ENCODE peak calls at places on chromosomes 3 and 15, in eight cellular contexts. One of them, this sample, is unnamed.

GRCh38 chr3:177451277-177451880 is 254.1 kb upstream of the TBL1XR1 start:
- DNase-seq in WTC11: no peak
- DNase-seq in HFFc6: no peak
- DNase-seq in Peyer's patch: no peak
- DNase-seq in NCI-H774: no peak
- DNase-seq in GM04503: no peak
- DNase-seq in mucosa of gallbladder: no peak
- DNase-seq in NCI-H1092 treated with DMSO at 0.1 percent for 48 hours: no peak
- DNase-seq in this sample: no peak

GRCh38 chr15:95511680-95512079 is 818.8 kb upstream of the NR2F2 start:
- DNase-seq in mucosa of gallbladder: no peak
- DNase-seq in GM04503: no peak
- DNase-seq in NCI-H774: no peak
- DNase-seq in HFFc6: peak
- DNase-seq in Peyer's patch: no peak
- DNase-seq in WTC11: no peak
- DNase-seq in NCI-H1092 treated with DMSO at 0.1 percent for 48 hours: no peak
- DNase-seq in this sample: no peak

GRCh38 chr3:181493423-181493822 is 218.3 kb upstream of the SOX2 start:
- DNase-seq in NCI-H1092 treated with DMSO at 0.1 percent for 48 hours: no peak
- DNase-seq in Peyer's patch: no peak
- DNase-seq in mucosa of gallbladder: no peak
- DNase-seq in HFFc6: no peak
- DNase-seq in WTC11: no peak
- DNase-seq in GM04503: no peak
- DNase-seq in NCI-H774: no peak
- DNase-seq in this sample: no peak

GRCh38 chr15:40990789-40991188 is 37.5 kb downstream of the CHAC1 start:
- DNase-seq in GM04503: no peak
- DNase-seq in Peyer's patch: no peak
- DNase-seq in NCI-H1092 treated with DMSO at 0.1 percent for 48 hours: no peak
- DNase-seq in NCI-H774: no peak
- DNase-seq in mucosa of gallbladder: no peak
- DNase-seq in WTC11: no peak
- DNase-seq in HFFc6: no peak
- DNase-seq in this sample: no peak

GRCh38 chr3:54374214-54374855 is 252.0 kb downstream of the CACNA2D3 start:
- DNase-seq in NCI-H1092 treated with DMSO at 0.1 percent for 48 hours: peak
- DNase-seq in NCI-H774: peak
- DNase-seq in HFFc6: no peak
- DNase-seq in Peyer's patch: no peak
- DNase-seq in mucosa of gallbladder: peak
- DNase-seq in GM04503: no peak
- DNase-seq in WTC11: peak
- DNase-seq in this sample: peak

GRCh38 chr3:117128133-117128532 is 418.6 kb downstream of the TUSC7 start:
- DNase-seq in HFFc6: no peak
- DNase-seq in NCI-H774: no peak
- DNase-seq in WTC11: no peak
- DNase-seq in Peyer's patch: no peak
- DNase-seq in GM04503: no peak
- DNase-seq in mucosa of gallbladder: no peak
- DNase-seq in NCI-H1092 treated with DMSO at 0.1 percent for 48 hours: no peak
- DNase-seq in this sample: no peak

GRCh38 chr3:8663177-8664061 is 18.8 kb upstream of the SSUH2 start:
- DNase-seq in mucosa of gallbladder: peak
- DNase-seq in GM04503: peak
- DNase-seq in NCI-H774: peak
- DNase-seq in Peyer's patch: peak
- DNase-seq in WTC11: peak
- DNase-seq in NCI-H1092 treated with DMSO at 0.1 percent for 48 hours: peak
- DNase-seq in HFFc6: peak
- DNase-seq in this sample: peak

GRCh38 chr3:54621181-54621580 is 306.7 kb downstream of the LRTM1 start:
- DNase-seq in GM04503: no peak
- DNase-seq in NCI-H774: no peak
- DNase-seq in NCI-H1092 treated with DMSO at 0.1 percent for 48 hours: no peak
- DNase-seq in WTC11: no peak
- DNase-seq in mucosa of gallbladder: no peak
- DNase-seq in Peyer's patch: no peak
- DNase-seq in HFFc6: no peak
- DNase-seq in this sample: no peak

GRCh38 chr15:55407631-55407948 is 569 bp downstream of the CCPG1 start:
- DNase-seq in NCI-H1092 treated with DMSO at 0.1 percent for 48 hours: peak
- DNase-seq in HFFc6: peak
- DNase-seq in GM04503: no peak
- DNase-seq in mucosa of gallbladder: peak
- DNase-seq in WTC11: no peak
- DNase-seq in Peyer's patch: no peak
- DNase-seq in NCI-H774: no peak
- DNase-seq in this sample: no peak

GRCh38 chr15:95690631-95691340 is 639.7 kb upstream of the NR2F2 start:
- DNase-seq in GM04503: no peak
- DNase-seq in Peyer's patch: no peak
- DNase-seq in NCI-H1092 treated with DMSO at 0.1 percent for 48 hours: no peak
- DNase-seq in WTC11: no peak
- DNase-seq in NCI-H774: no peak
- DNase-seq in HFFc6: no peak
- DNase-seq in mucosa of gallbladder: no peak
- DNase-seq in this sample: no peak

GRCh38 chr3:42398080-42398479 is 12.3 kb downstream of the LYZL4 start:
- DNase-seq in NCI-H1092 treated with DMSO at 0.1 percent for 48 hours: no peak
- DNase-seq in WTC11: no peak
- DNase-seq in NCI-H774: no peak
- DNase-seq in GM04503: no peak
- DNase-seq in Peyer's patch: no peak
- DNase-seq in mucosa of gallbladder: no peak
- DNase-seq in HFFc6: no peak
- DNase-seq in this sample: no peak

GRCh38 chr3:96416549-96417255 is 397.7 kb upstream of the EPHA6 start:
- DNase-seq in NCI-H774: no peak
- DNase-seq in mucosa of gallbladder: no peak
- DNase-seq in NCI-H1092 treated with DMSO at 0.1 percent for 48 hours: no peak
- DNase-seq in WTC11: no peak
- DNase-seq in HFFc6: no peak
- DNase-seq in Peyer's patch: no peak
- DNase-seq in GM04503: no peak
- DNase-seq in this sample: no peak

GRCh38 chr15:64090527-64090926 is 3.1 kb downstream of the CIAO2A start:
- DNase-seq in GM04503: no peak
- DNase-seq in NCI-H1092 treated with DMSO at 0.1 percent for 48 hours: no peak
- DNase-seq in HFFc6: no peak
- DNase-seq in WTC11: no peak
- DNase-seq in NCI-H774: no peak
- DNase-seq in Peyer's patch: no peak
- DNase-seq in mucosa of gallbladder: no peak
- DNase-seq in this sample: no peak

GRCh38 chr15:77185242-77185785 is 114.4 kb upstream of the TSPAN3 start:
- DNase-seq in mucosa of gallbladder: no peak
- DNase-seq in HFFc6: no peak
- DNase-seq in NCI-H774: no peak
- DNase-seq in WTC11: no peak
- DNase-seq in NCI-H1092 treated with DMSO at 0.1 percent for 48 hours: no peak
- DNase-seq in GM04503: no peak
- DNase-seq in Peyer's patch: no peak
- DNase-seq in this sample: no peak

GRCh38 chr3:25663324-25664065 is 1.2 kb downstream of the TOP2B start:
- DNase-seq in HFFc6: peak
- DNase-seq in WTC11: no peak
- DNase-seq in mucosa of gallbladder: peak
- DNase-seq in NCI-H774: no peak
- DNase-seq in NCI-H1092 treated with DMSO at 0.1 percent for 48 hours: peak
- DNase-seq in Peyer's patch: peak
- DNase-seq in GM04503: no peak
- DNase-seq in this sample: peak

GRCh38 chr15:41510728-41511127 is 2.9 kb downstream of the LTK start:
- DNase-seq in NCI-H1092 treated with DMSO at 0.1 percent for 48 hours: no peak
- DNase-seq in NCI-H774: no peak
- DNase-seq in GM04503: no peak
- DNase-seq in Peyer's patch: no peak
- DNase-seq in WTC11: no peak
- DNase-seq in HFFc6: no peak
- DNase-seq in mucosa of gallbladder: no peak
- DNase-seq in this sample: no peak

GRCh38 chr3:145716519-145716918 is 444.5 kb downstream of the PLOD2 start:
- DNase-seq in NCI-H774: no peak
- DNase-seq in WTC11: no peak
- DNase-seq in HFFc6: no peak
- DNase-seq in Peyer's patch: no peak
- DNase-seq in GM04503: no peak
- DNase-seq in NCI-H1092 treated with DMSO at 0.1 percent for 48 hours: no peak
- DNase-seq in mucosa of gallbladder: no peak
- DNase-seq in this sample: no peak

GRCh38 chr3:183504597-183504996 is 50.9 kb downstream of the KLHL6 start:
- DNase-seq in NCI-H774: no peak
- DNase-seq in mucosa of gallbladder: no peak
- DNase-seq in Peyer's patch: no peak
- DNase-seq in GM04503: no peak
- DNase-seq in NCI-H1092 treated with DMSO at 0.1 percent for 48 hours: no peak
- DNase-seq in HFFc6: no peak
- DNase-seq in WTC11: no peak
- DNase-seq in this sample: no peak

GRCh38 chr15:65344909-65345275 is 32.9 kb downstream of the IGDCC3 start:
- DNase-seq in mucosa of gallbladder: no peak
- DNase-seq in Peyer's patch: no peak
- DNase-seq in NCI-H1092 treated with DMSO at 0.1 percent for 48 hours: no peak
- DNase-seq in WTC11: no peak
- DNase-seq in HFFc6: no peak
- DNase-seq in GM04503: no peak
- DNase-seq in NCI-H774: no peak
- DNase-seq in this sample: no peak

This sample was measured in transverse colon.